ENCODE peak calls at places on chromosomes 11 and 22, in ten cellular contexts. D is heart left ventricle; V is bronchial epithelial cell; F is kidney epithelial cell; W is CD8-positive, alpha-beta T cell; G is BE2C; E is colonic mucosa; L is effector memory CD4-positive, alpha-beta T cell; K is sigmoid colon; U is heart right ventricle. N is an unnamed sample.
A peak's percentile ranks its signal among the peaks of the same experiment; 100 is the strongest.

GRCh38 chr11:95248666-95249467 is 17.9 kb upstream of the SESN3 start:
- DNase-seq in D (no peak), V (no peak), F (no peak), W (no peak), G (no peak), E (no peak), L (no peak), K (no peak), U (no peak), N (no peak)

GRCh38 chr11:118530180-118530682 is 761 bp upstream of the TMEM25 start:
- DNase-seq in D (peak; percentile 33), V (peak; percentile 14), F (no peak), W (no peak), G (no peak), E (peak; percentile 45), L (no peak), K (no peak), U (no peak), N (no peak)

GRCh38 chr11:31720225-31720624 is 90.9 kb downstream of the PAX6 start:
- DNase-seq in D (no peak), V (no peak), F (no peak), W (no peak), G (no peak), E (no peak), L (no peak), K (no peak), U (no peak), N (no peak)

GRCh38 chr11:5345831-5346230 is 2.5 kb upstream of the OR51B5 start:
- DNase-seq in D (no peak), V (no peak), F (no peak), W (no peak), G (no peak), E (no peak), L (no peak), K (no peak), U (no peak), N (no peak)

GRCh38 chr11:31786996-31787685 is 24.0 kb downstream of the PAX6 start:
- DNase-seq in D (no peak), V (no peak), F (no peak), W (no peak), G (no peak), E (no peak), L (no peak), K (no peak), U (no peak), N (no peak)

GRCh38 chr11:104705475-104706195 is 192.6 kb downstream of the CASP12 start:
- DNase-seq in D (peak; percentile 25), V (peak; percentile 72), F (no peak), W (peak; percentile 83), G (no peak), E (peak; percentile 28), L (peak; percentile 49), K (no peak), U (no peak), N (peak; percentile 50)

GRCh38 chr11:12717851-12718291 is 43.6 kb downstream of the TEAD1 start:
- DNase-seq in D (no peak), V (no peak), F (no peak), W (peak; percentile 66), G (no peak), E (no peak), L (peak; percentile 29), K (no peak), U (no peak), N (no peak)

GRCh38 chr22:39915295-39915726 is 14.4 kb downstream of the GRAP2 start:
- DNase-seq in D (no peak), V (no peak), F (no peak), W (no peak), G (no peak), E (no peak), L (no peak), K (no peak), U (no peak), N (no peak)

GRCh38 chr11:92751594-92751993 is 217.9 kb upstream of the MTNR1B start:
- DNase-seq in D (no peak), V (no peak), F (no peak), W (no peak), G (no peak), E (no peak), L (no peak), K (no peak), U (no peak), N (no peak)

GRCh38 chr11:60964801-60965200 is 6.7 kb upstream of the CD6 start:
- DNase-seq in D (no peak), V (no peak), F (no peak), W (no peak), G (no peak), E (no peak), L (no peak), K (no peak), U (no peak), N (no peak)

GRCh38 chr11:130278745-130279144 is 36.0 kb downstream of the ZBTB44 start:
- DNase-seq in D (no peak), V (no peak), F (no peak), W (no peak), G (no peak), E (no peak), L (no peak), K (no peak), U (no peak), N (no peak)

GRCh38 chr11:65892661-65893317 is 2.3 kb downstream of the CCDC85B start:
- DNase-seq in D (peak; percentile 35), V (no peak), F (no peak), W (no peak), G (no peak), E (no peak), L (no peak), K (no peak), U (no peak), N (no peak)

GRCh38 chr11:44065851-44066731 is at the start of gene ACCS:
- DNase-seq in D (peak; percentile 99), V (peak; percentile 73), F (peak; percentile 69), W (peak; percentile 94), G (no peak), E (peak; percentile 96), L (peak; percentile 67), K (peak; percentile 98), U (peak; percentile 96), N (peak; percentile 97)

GRCh38 chr11:44067266-44067665 is 1.2 kb downstream of the ACCS start:
- DNase-seq in D (no peak), V (no peak), F (no peak), W (no peak), G (no peak), E (no peak), L (no peak), K (no peak), U (no peak), N (no peak)

GRCh38 chr11:44066732-44067131 is 662 bp downstream of the ACCS start:
- DNase-seq in D (no peak), V (peak; percentile 86), F (peak; percentile 12), W (no peak), G (no peak), E (peak; percentile 44), L (no peak), K (peak; percentile 66), U (no peak), N (no peak)

GRCh38 chr11:44068180-44068579 is 2.1 kb downstream of the ACCS start:
- DNase-seq in D (no peak), V (no peak), F (no peak), W (no peak), G (no peak), E (no peak), L (no peak), K (no peak), U (no peak), N (no peak)

GRCh38 chr11:44065161-44065571 is 904 bp upstream of the ACCS start:
- DNase-seq in D (no peak), V (no peak), F (no peak), W (no peak), G (no peak), E (no peak), L (no peak), K (no peak), U (no peak), N (no peak)
- H3K36me3 ChIP-seq in D (no peaks in the 10 kb centered on the region), V (no peaks in the 10 kb centered on the region), F (no peaks in the 10 kb centered on the region), W (no peaks in the 10 kb centered on the region), G (no peaks in the 10 kb centered on the region), E (no peaks in the 10 kb centered on the region), L (no peaks in the 10 kb centered on the region), K (no peaks in the 10 kb centered on the region), U (no peaks in the 10 kb centered on the region), N (no peaks in the 10 kb centered on the region)

GRCh38 chr22:46262449-46263207 is 515 bp downstream of the PKDREJ start:
- DNase-seq in D (peak; percentile 85), V (peak; percentile 13), F (no peak), W (no peak), G (no peak), E (peak; percentile 72), L (no peak), K (peak; percentile 86), U (peak; percentile 80), N (no peak)
- H3K27me3 ChIP-seq in D (no peaks in the 10 kb centered on the region), V (peaks cover 2% of the 10 kb centered on the region), F (peaks cover 11% of the 10 kb centered on the region), W (peaks cover 4% of the 10 kb centered on the region), G (no peaks in the 10 kb centered on the region), E (no peaks in the 10 kb centered on the region), L (peaks cover 9% of the 10 kb centered on the region), K (no peaks in the 10 kb centered on the region), U (peaks cover 19% of the 10 kb centered on the region), N (no peaks in the 10 kb centered on the region)

DNA sequence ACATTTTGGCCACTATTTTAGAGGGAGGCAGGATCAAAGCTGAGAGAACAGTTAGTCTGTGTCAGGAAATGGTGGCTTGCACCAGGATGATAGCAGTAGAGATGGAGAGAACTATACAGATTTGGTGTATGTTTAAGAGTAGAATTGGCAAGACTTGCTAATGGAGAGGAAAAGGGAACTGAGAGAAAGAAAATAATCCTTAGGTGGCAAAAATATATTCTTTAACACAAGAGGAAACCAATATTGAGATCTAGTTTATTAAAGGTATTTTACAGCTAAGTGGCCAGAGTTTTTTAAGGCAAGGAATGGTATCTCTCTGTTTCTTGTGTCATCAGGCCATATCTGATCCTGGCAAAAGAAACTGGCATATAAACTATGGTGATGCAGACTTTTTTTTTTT is 278.8 kb downstream of the TMEM135 start:
- DNase-seq in D (no peak), V (no peak), F (no peak), W (no peak), G (no peak), E (no peak), L (no peak), K (no peak), U (no peak), N (no peak)
- H3K36me3 ChIP-seq in D (peaks cover 32% of the 10 kb centered on the region), V (no peaks in the 10 kb centered on the region), F (no peaks in the 10 kb centered on the region), W (peaks cover 4% of the 10 kb centered on the region), G (no peaks in the 10 kb centered on the region), E (no peaks in the 10 kb centered on the region), L (no peaks in the 10 kb centered on the region), K (peaks cover 19% of the 10 kb centered on the region), U (peaks cover 24% of the 10 kb centered on the region), N (peaks cover 15% of the 10 kb centered on the region)

DNA sequence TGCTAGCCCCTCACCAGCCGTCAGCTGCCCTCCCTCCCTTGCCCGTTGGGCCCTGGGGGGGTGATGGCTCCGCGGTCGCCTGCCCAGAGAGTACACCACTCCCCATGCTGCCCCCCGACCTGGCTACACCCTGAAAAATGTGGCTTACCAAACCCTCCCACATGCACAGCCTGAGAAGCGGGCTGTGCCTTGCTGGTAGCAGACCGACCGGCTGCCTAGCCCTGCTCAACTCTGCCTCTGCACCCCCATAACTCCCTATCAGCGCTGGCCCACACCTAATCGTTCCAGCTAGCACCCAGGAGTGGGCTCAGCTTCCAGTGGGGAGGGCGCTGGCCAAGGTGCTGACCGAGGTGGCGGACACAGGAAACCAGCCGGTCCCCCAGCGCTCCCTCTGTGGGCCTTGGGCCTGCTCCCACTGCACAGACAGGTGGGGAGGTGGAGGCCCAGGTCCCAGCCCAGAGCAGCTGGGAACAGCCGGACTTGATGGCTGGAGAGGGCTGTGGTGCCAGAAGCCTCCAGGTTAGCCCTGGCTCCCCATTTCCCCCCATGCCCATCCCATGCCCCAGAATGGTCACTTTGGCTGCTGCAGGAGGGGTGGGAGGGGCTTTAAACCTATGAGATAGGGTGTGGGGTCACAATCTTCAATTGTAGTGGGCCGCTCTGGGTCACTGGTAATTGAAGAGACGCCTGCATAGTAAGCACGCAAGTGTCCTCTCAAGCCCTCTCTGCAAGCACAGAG is 32.1 kb upstream of the PRODH start:
- DNase-seq in D (no peak), V (no peak), F (no peak), W (no peak), G (no peak), E (no peak), L (no peak), K (no peak), U (peak; percentile 52), N (no peak)
- H3K27me3 ChIP-seq in D (no peaks in the 10 kb centered on the region), V (peaks cover 7% of the 10 kb centered on the region), F (peaks cover 34% of the 10 kb centered on the region), W (no peaks in the 10 kb centered on the region), G (no peaks in the 10 kb centered on the region), E (peaks cover 21% of the 10 kb centered on the region), L (peaks cover 8% of the 10 kb centered on the region), K (peaks cover 48% of the 10 kb centered on the region), U (peaks cover 37% of the 10 kb centered on the region), N (no peaks in the 10 kb centered on the region)